ENCODE peak calls at places on chromosomes 3 and 15, in four cellular contexts. One of them, this sample, is unnamed.

GRCh38 chr15:34987182-34987488 is 952 bp downstream of the ZNF770 start:
- DNase-seq in activated CD4-positive, CD25-positive, alpha-beta regulatory T cell: no peak
- DNase-seq in activated CD4-positive, alpha-beta T cell treated with anti-CD3 and anti-CD28 coated beads for 48 hours: no peak
- DNase-seq in activated T-cell treated with anti-CD3 and anti-CD28 coated beads for 1 hour: no peak
- DNase-seq in this sample: no peak

GRCh38 chr3:172046268-172046915 is 7.0 kb downstream of the FNDC3B start:
- DNase-seq in activated CD4-positive, alpha-beta T cell treated with anti-CD3 and anti-CD28 coated beads for 48 hours: no peak
- DNase-seq in activated T-cell treated with anti-CD3 and anti-CD28 coated beads for 1 hour: no peak
- DNase-seq in activated CD4-positive, CD25-positive, alpha-beta regulatory T cell: no peak
- DNase-seq in this sample: no peak

GRCh38 chr3:43477600-43477999 is 144.2 kb downstream of the ANO10 start:
- DNase-seq in activated CD4-positive, alpha-beta T cell treated with anti-CD3 and anti-CD28 coated beads for 48 hours: peak
- DNase-seq in activated CD4-positive, CD25-positive, alpha-beta regulatory T cell: peak
- DNase-seq in activated T-cell treated with anti-CD3 and anti-CD28 coated beads for 1 hour: peak
- DNase-seq in this sample: no peak

GRCh38 chr15:67296188-67296587 is 41.6 kb downstream of the IQCH start:
- DNase-seq in activated T-cell treated with anti-CD3 and anti-CD28 coated beads for 1 hour: no peak
- DNase-seq in activated CD4-positive, alpha-beta T cell treated with anti-CD3 and anti-CD28 coated beads for 48 hours: no peak
- DNase-seq in activated CD4-positive, CD25-positive, alpha-beta regulatory T cell: no peak
- DNase-seq in this sample: no peak

GRCh38 chr15:43125095-43125661 is 8.2 kb upstream of the TMEM62 start:
- DNase-seq in activated CD4-positive, CD25-positive, alpha-beta regulatory T cell: no peak
- DNase-seq in activated CD4-positive, alpha-beta T cell treated with anti-CD3 and anti-CD28 coated beads for 48 hours: no peak
- DNase-seq in activated T-cell treated with anti-CD3 and anti-CD28 coated beads for 1 hour: no peak
- DNase-seq in this sample: no peak

GRCh38 chr15:76203346-76203745 is 107.9 kb downstream of the ETFA start:
- DNase-seq in activated T-cell treated with anti-CD3 and anti-CD28 coated beads for 1 hour: no peak
- DNase-seq in activated CD4-positive, alpha-beta T cell treated with anti-CD3 and anti-CD28 coated beads for 48 hours: peak
- DNase-seq in activated CD4-positive, CD25-positive, alpha-beta regulatory T cell: no peak
- DNase-seq in this sample: no peak

GRCh38 chr3:73041537-73041936 is 19.9 kb upstream of the EBLN2 start:
- DNase-seq in activated CD4-positive, alpha-beta T cell treated with anti-CD3 and anti-CD28 coated beads for 48 hours: no peak
- DNase-seq in activated CD4-positive, CD25-positive, alpha-beta regulatory T cell: no peak
- DNase-seq in activated T-cell treated with anti-CD3 and anti-CD28 coated beads for 1 hour: no peak
- DNase-seq in this sample: no peak

GRCh38 chr15:91904942-91905341 is 51.4 kb downstream of the SLCO3A1 start:
- DNase-seq in activated CD4-positive, CD25-positive, alpha-beta regulatory T cell: no peak
- DNase-seq in activated T-cell treated with anti-CD3 and anti-CD28 coated beads for 1 hour: no peak
- DNase-seq in activated CD4-positive, alpha-beta T cell treated with anti-CD3 and anti-CD28 coated beads for 48 hours: no peak
- DNase-seq in this sample: no peak

GRCh38 chr3:98343647-98344507 is 9.8 kb upstream of the OR5K4 start:
- DNase-seq in activated CD4-positive, CD25-positive, alpha-beta regulatory T cell: no peak
- DNase-seq in activated T-cell treated with anti-CD3 and anti-CD28 coated beads for 1 hour: no peak
- DNase-seq in activated CD4-positive, alpha-beta T cell treated with anti-CD3 and anti-CD28 coated beads for 48 hours: peak
- DNase-seq in this sample: peak

GRCh38 chr3:55854395-55854994 is 367.4 kb upstream of the WNT5A start:
- DNase-seq in activated CD4-positive, CD25-positive, alpha-beta regulatory T cell: no peak
- DNase-seq in activated CD4-positive, alpha-beta T cell treated with anti-CD3 and anti-CD28 coated beads for 48 hours: no peak
- DNase-seq in activated T-cell treated with anti-CD3 and anti-CD28 coated beads for 1 hour: no peak
- DNase-seq in this sample: no peak

GRCh38 chr3:171358171-171358890 is 101.9 kb downstream of the TNIK start:
- DNase-seq in activated T-cell treated with anti-CD3 and anti-CD28 coated beads for 1 hour: no peak
- DNase-seq in activated CD4-positive, CD25-positive, alpha-beta regulatory T cell: no peak
- DNase-seq in activated CD4-positive, alpha-beta T cell treated with anti-CD3 and anti-CD28 coated beads for 48 hours: no peak
- DNase-seq in this sample: no peak

GRCh38 chr3:166013073-166013679 is 176.0 kb upstream of the BCHE start:
- DNase-seq in activated CD4-positive, alpha-beta T cell treated with anti-CD3 and anti-CD28 coated beads for 48 hours: no peak
- DNase-seq in activated T-cell treated with anti-CD3 and anti-CD28 coated beads for 1 hour: no peak
- DNase-seq in activated CD4-positive, CD25-positive, alpha-beta regulatory T cell: no peak
- DNase-seq in this sample: peak

GRCh38 chr3:112136959-112137693 is 4.1 kb upstream of the GCSAM start:
- DNase-seq in activated T-cell treated with anti-CD3 and anti-CD28 coated beads for 1 hour: no peak
- DNase-seq in activated CD4-positive, CD25-positive, alpha-beta regulatory T cell: no peak
- DNase-seq in activated CD4-positive, alpha-beta T cell treated with anti-CD3 and anti-CD28 coated beads for 48 hours: peak
- DNase-seq in this sample: peak

GRCh38 chr3:12990781-12991480 is 82.3 kb downstream of the IQSEC1 start:
- DNase-seq in activated CD4-positive, CD25-positive, alpha-beta regulatory T cell: no peak
- DNase-seq in activated T-cell treated with anti-CD3 and anti-CD28 coated beads for 1 hour: no peak
- DNase-seq in activated CD4-positive, alpha-beta T cell treated with anti-CD3 and anti-CD28 coated beads for 48 hours: no peak
- DNase-seq in this sample: no peak

GRCh38 chr15:95025924-95026728 is 794.8 kb downstream of the MCTP2 start:
- DNase-seq in activated CD4-positive, alpha-beta T cell treated with anti-CD3 and anti-CD28 coated beads for 48 hours: peak
- DNase-seq in activated T-cell treated with anti-CD3 and anti-CD28 coated beads for 1 hour: no peak
- DNase-seq in activated CD4-positive, CD25-positive, alpha-beta regulatory T cell: no peak
- DNase-seq in this sample: peak

GRCh38 chr3:132220986-132221385 is 96.2 kb upstream of the ACP3 start:
- DNase-seq in activated CD4-positive, CD25-positive, alpha-beta regulatory T cell: no peak
- DNase-seq in activated CD4-positive, alpha-beta T cell treated with anti-CD3 and anti-CD28 coated beads for 48 hours: no peak
- DNase-seq in activated T-cell treated with anti-CD3 and anti-CD28 coated beads for 1 hour: no peak
- DNase-seq in this sample: no peak

GRCh38 chr3:154144825-154145465 is 23.8 kb downstream of the ARHGEF26 start:
- DNase-seq in activated CD4-positive, CD25-positive, alpha-beta regulatory T cell: no peak
- DNase-seq in activated T-cell treated with anti-CD3 and anti-CD28 coated beads for 1 hour: no peak
- DNase-seq in activated CD4-positive, alpha-beta T cell treated with anti-CD3 and anti-CD28 coated beads for 48 hours: no peak
- DNase-seq in this sample: no peak

GRCh38 chr3:108820586-108820985 is 2.0 kb upstream of the TRAT1 start:
- DNase-seq in activated CD4-positive, alpha-beta T cell treated with anti-CD3 and anti-CD28 coated beads for 48 hours: no peak
- DNase-seq in activated T-cell treated with anti-CD3 and anti-CD28 coated beads for 1 hour: no peak
- DNase-seq in activated CD4-positive, CD25-positive, alpha-beta regulatory T cell: no peak
- DNase-seq in this sample: no peak

GRCh38 chr15:27871078-27871695 is 227.9 kb downstream of the OCA2 start:
- DNase-seq in activated CD4-positive, alpha-beta T cell treated with anti-CD3 and anti-CD28 coated beads for 48 hours: no peak
- DNase-seq in activated T-cell treated with anti-CD3 and anti-CD28 coated beads for 1 hour: no peak
- DNase-seq in activated CD4-positive, CD25-positive, alpha-beta regulatory T cell: no peak
- DNase-seq in this sample: no peak

GRCh38 chr3:128449111-128449638 is 17.5 kb downstream of the DNAJB8 start:
- DNase-seq in activated CD4-positive, alpha-beta T cell treated with anti-CD3 and anti-CD28 coated beads for 48 hours: no peak
- DNase-seq in activated T-cell treated with anti-CD3 and anti-CD28 coated beads for 1 hour: no peak
- DNase-seq in activated CD4-positive, CD25-positive, alpha-beta regulatory T cell: no peak
- DNase-seq in this sample: no peak